ENCODE peak calls at places on chromosomes 1 and 21, in ten cellular contexts. One of them, this sample, is unnamed.

GRCh38 chr1:118991448-118991847 is 3.3 kb upstream of the TBX15 start:
- DNase-seq in progenitor cell of endocrine pancreas: no peak
- DNase-seq in nephron progenitor cell: no peak
- DNase-seq in dorsolateral prefrontal cortex: no peak
- DNase-seq in NCI-H345: no peak
- DNase-seq in 8988T: no peak
- DNase-seq in B cell: no peak
- DNase-seq in stimulated activated CD4-positive, alpha-beta T cell treated with anti-CD3 and anti-CD28 coated beads, Interleukin-1b, Interleukin-23, amount 100 ng/mL, for 4 hours: no peak
- DNase-seq in A673: no peak
- DNase-seq in iPS-NIHi11: peak
- DNase-seq in this sample: no peak

GRCh38 chr1:178702141-178702540 is 22.9 kb upstream of the RALGPS2 start:
- DNase-seq in 8988T: no peak
- DNase-seq in NCI-H345: no peak
- DNase-seq in progenitor cell of endocrine pancreas: no peak
- DNase-seq in dorsolateral prefrontal cortex: no peak
- DNase-seq in iPS-NIHi11: no peak
- DNase-seq in A673: peak
- DNase-seq in nephron progenitor cell: no peak
- DNase-seq in B cell: no peak
- DNase-seq in stimulated activated CD4-positive, alpha-beta T cell treated with anti-CD3 and anti-CD28 coated beads, Interleukin-1b, Interleukin-23, amount 100 ng/mL, for 4 hours: no peak
- DNase-seq in this sample: no peak

GRCh38 chr21:27423906-27424595 is 457.2 kb upstream of the ADAMTS5 start:
- DNase-seq in 8988T: no peak
- DNase-seq in NCI-H345: no peak
- DNase-seq in iPS-NIHi11: peak
- DNase-seq in progenitor cell of endocrine pancreas: no peak
- DNase-seq in nephron progenitor cell: no peak
- DNase-seq in stimulated activated CD4-positive, alpha-beta T cell treated with anti-CD3 and anti-CD28 coated beads, Interleukin-1b, Interleukin-23, amount 100 ng/mL, for 4 hours: no peak
- DNase-seq in dorsolateral prefrontal cortex: no peak
- DNase-seq in B cell: no peak
- DNase-seq in A673: no peak
- DNase-seq in this sample: no peak

GRCh38 chr1:204728045-204728444 is 42.5 kb upstream of the LRRN2 start:
- DNase-seq in B cell: no peak
- DNase-seq in nephron progenitor cell: no peak
- DNase-seq in A673: no peak
- DNase-seq in 8988T: no peak
- DNase-seq in dorsolateral prefrontal cortex: no peak
- DNase-seq in NCI-H345: no peak
- DNase-seq in progenitor cell of endocrine pancreas: no peak
- DNase-seq in iPS-NIHi11: no peak
- DNase-seq in stimulated activated CD4-positive, alpha-beta T cell treated with anti-CD3 and anti-CD28 coated beads, Interleukin-1b, Interleukin-23, amount 100 ng/mL, for 4 hours: no peak
- DNase-seq in this sample: no peak

GRCh38 chr1:33025180-33025569 is 11.5 kb downstream of the AK2 start:
- DNase-seq in nephron progenitor cell: no peak
- DNase-seq in A673: no peak
- DNase-seq in B cell: no peak
- DNase-seq in progenitor cell of endocrine pancreas: no peak
- DNase-seq in dorsolateral prefrontal cortex: no peak
- DNase-seq in NCI-H345: no peak
- DNase-seq in 8988T: no peak
- DNase-seq in stimulated activated CD4-positive, alpha-beta T cell treated with anti-CD3 and anti-CD28 coated beads, Interleukin-1b, Interleukin-23, amount 100 ng/mL, for 4 hours: no peak
- DNase-seq in iPS-NIHi11: no peak
- DNase-seq in this sample: no peak

GRCh38 chr1:230047114-230047865 is 19.7 kb upstream of the GALNT2 start:
- DNase-seq in progenitor cell of endocrine pancreas: no peak
- DNase-seq in dorsolateral prefrontal cortex: no peak
- DNase-seq in B cell: no peak
- DNase-seq in nephron progenitor cell: peak
- DNase-seq in A673: peak
- DNase-seq in NCI-H345: no peak
- DNase-seq in iPS-NIHi11: peak
- DNase-seq in stimulated activated CD4-positive, alpha-beta T cell treated with anti-CD3 and anti-CD28 coated beads, Interleukin-1b, Interleukin-23, amount 100 ng/mL, for 4 hours: no peak
- DNase-seq in 8988T: no peak
- DNase-seq in this sample: peak

GRCh38 chr1:202113690-202114300 is 8.9 kb upstream of the GPR37L1 start:
- DNase-seq in 8988T: no peak
- DNase-seq in A673: no peak
- DNase-seq in stimulated activated CD4-positive, alpha-beta T cell treated with anti-CD3 and anti-CD28 coated beads, Interleukin-1b, Interleukin-23, amount 100 ng/mL, for 4 hours: no peak
- DNase-seq in B cell: no peak
- DNase-seq in iPS-NIHi11: no peak
- DNase-seq in dorsolateral prefrontal cortex: no peak
- DNase-seq in NCI-H345: peak
- DNase-seq in nephron progenitor cell: no peak
- DNase-seq in progenitor cell of endocrine pancreas: no peak
- DNase-seq in this sample: no peak

GRCh38 chr1:54581621-54582035 is 33.6 kb downstream of the ACOT11 start:
- DNase-seq in NCI-H345: no peak
- DNase-seq in iPS-NIHi11: peak
- DNase-seq in A673: peak
- DNase-seq in 8988T: no peak
- DNase-seq in B cell: no peak
- DNase-seq in progenitor cell of endocrine pancreas: no peak
- DNase-seq in stimulated activated CD4-positive, alpha-beta T cell treated with anti-CD3 and anti-CD28 coated beads, Interleukin-1b, Interleukin-23, amount 100 ng/mL, for 4 hours: no peak
- DNase-seq in nephron progenitor cell: no peak
- DNase-seq in dorsolateral prefrontal cortex: peak
- DNase-seq in this sample: peak

GRCh38 chr21:44862869-44863685 is 10.4 kb downstream of the PTTG1IP start:
- DNase-seq in dorsolateral prefrontal cortex: no peak
- DNase-seq in B cell: no peak
- DNase-seq in 8988T: no peak
- DNase-seq in NCI-H345: no peak
- DNase-seq in progenitor cell of endocrine pancreas: no peak
- DNase-seq in iPS-NIHi11: no peak
- DNase-seq in nephron progenitor cell: no peak
- DNase-seq in A673: no peak
- DNase-seq in stimulated activated CD4-positive, alpha-beta T cell treated with anti-CD3 and anti-CD28 coated beads, Interleukin-1b, Interleukin-23, amount 100 ng/mL, for 4 hours: no peak
- DNase-seq in this sample: no peak

GRCh38 chr1:151309851-151310323 is 17.3 kb downstream of the PI4KB start:
- DNase-seq in iPS-NIHi11: peak
- DNase-seq in stimulated activated CD4-positive, alpha-beta T cell treated with anti-CD3 and anti-CD28 coated beads, Interleukin-1b, Interleukin-23, amount 100 ng/mL, for 4 hours: no peak
- DNase-seq in NCI-H345: no peak
- DNase-seq in A673: no peak
- DNase-seq in nephron progenitor cell: no peak
- DNase-seq in 8988T: no peak
- DNase-seq in B cell: no peak
- DNase-seq in dorsolateral prefrontal cortex: no peak
- DNase-seq in progenitor cell of endocrine pancreas: no peak
- DNase-seq in this sample: peak

GRCh38 chr1:29520571-29521437 is 284.5 kb downstream of the PTPRU start:
- DNase-seq in stimulated activated CD4-positive, alpha-beta T cell treated with anti-CD3 and anti-CD28 coated beads, Interleukin-1b, Interleukin-23, amount 100 ng/mL, for 4 hours: no peak
- DNase-seq in 8988T: no peak
- DNase-seq in NCI-H345: no peak
- DNase-seq in iPS-NIHi11: no peak
- DNase-seq in progenitor cell of endocrine pancreas: peak
- DNase-seq in nephron progenitor cell: no peak
- DNase-seq in dorsolateral prefrontal cortex: no peak
- DNase-seq in A673: no peak
- DNase-seq in B cell: no peak
- DNase-seq in this sample: peak

GRCh38 chr1:23978825-23979224 is 1.3 kb downstream of the SRSF10 start:
- DNase-seq in nephron progenitor cell: no peak
- DNase-seq in 8988T: no peak
- DNase-seq in progenitor cell of endocrine pancreas: no peak
- DNase-seq in B cell: no peak
- DNase-seq in NCI-H345: no peak
- DNase-seq in dorsolateral prefrontal cortex: no peak
- DNase-seq in iPS-NIHi11: no peak
- DNase-seq in A673: no peak
- DNase-seq in stimulated activated CD4-positive, alpha-beta T cell treated with anti-CD3 and anti-CD28 coated beads, Interleukin-1b, Interleukin-23, amount 100 ng/mL, for 4 hours: no peak
- DNase-seq in this sample: no peak

GRCh38 chr1:45926302-45926701 is 122.9 kb downstream of the MAST2 start:
- DNase-seq in 8988T: no peak
- DNase-seq in B cell: no peak
- DNase-seq in A673: no peak
- DNase-seq in dorsolateral prefrontal cortex: no peak
- DNase-seq in iPS-NIHi11: peak
- DNase-seq in NCI-H345: no peak
- DNase-seq in nephron progenitor cell: no peak
- DNase-seq in progenitor cell of endocrine pancreas: no peak
- DNase-seq in stimulated activated CD4-positive, alpha-beta T cell treated with anti-CD3 and anti-CD28 coated beads, Interleukin-1b, Interleukin-23, amount 100 ng/mL, for 4 hours: no peak
- DNase-seq in this sample: peak

GRCh38 chr1:94240822-94241221 is 3.4 kb upstream of the ARHGAP29 start:
- DNase-seq in A673: peak
- DNase-seq in 8988T: no peak
- DNase-seq in nephron progenitor cell: no peak
- DNase-seq in NCI-H345: peak
- DNase-seq in dorsolateral prefrontal cortex: no peak
- DNase-seq in B cell: no peak
- DNase-seq in iPS-NIHi11: no peak
- DNase-seq in stimulated activated CD4-positive, alpha-beta T cell treated with anti-CD3 and anti-CD28 coated beads, Interleukin-1b, Interleukin-23, amount 100 ng/mL, for 4 hours: no peak
- DNase-seq in progenitor cell of endocrine pancreas: no peak
- DNase-seq in this sample: peak

GRCh38 chr1:22051607-22052114 is 848 bp upstream of the CDC42 start:
- DNase-seq in B cell: no peak
- DNase-seq in iPS-NIHi11: no peak
- DNase-seq in dorsolateral prefrontal cortex: no peak
- DNase-seq in A673: no peak
- DNase-seq in nephron progenitor cell: no peak
- DNase-seq in 8988T: no peak
- DNase-seq in stimulated activated CD4-positive, alpha-beta T cell treated with anti-CD3 and anti-CD28 coated beads, Interleukin-1b, Interleukin-23, amount 100 ng/mL, for 4 hours: no peak
- DNase-seq in NCI-H345: no peak
- DNase-seq in progenitor cell of endocrine pancreas: no peak
- DNase-seq in this sample: no peak

GRCh38 chr1:172745014-172745413 is 86.1 kb downstream of the FASLG start:
- DNase-seq in nephron progenitor cell: peak
- DNase-seq in A673: peak
- DNase-seq in B cell: peak
- DNase-seq in progenitor cell of endocrine pancreas: no peak
- DNase-seq in 8988T: no peak
- DNase-seq in NCI-H345: peak
- DNase-seq in dorsolateral prefrontal cortex: no peak
- DNase-seq in stimulated activated CD4-positive, alpha-beta T cell treated with anti-CD3 and anti-CD28 coated beads, Interleukin-1b, Interleukin-23, amount 100 ng/mL, for 4 hours: peak
- DNase-seq in iPS-NIHi11: peak
- DNase-seq in this sample: peak

GRCh38 chr1:30375156-30375555 is 348.2 kb downstream of the MATN1 start:
- DNase-seq in 8988T: no peak
- DNase-seq in B cell: no peak
- DNase-seq in NCI-H345: no peak
- DNase-seq in dorsolateral prefrontal cortex: no peak
- DNase-seq in A673: no peak
- DNase-seq in stimulated activated CD4-positive, alpha-beta T cell treated with anti-CD3 and anti-CD28 coated beads, Interleukin-1b, Interleukin-23, amount 100 ng/mL, for 4 hours: no peak
- DNase-seq in progenitor cell of endocrine pancreas: no peak
- DNase-seq in iPS-NIHi11: no peak
- DNase-seq in nephron progenitor cell: no peak
- DNase-seq in this sample: no peak

GRCh38 chr1:228835456-228835855 is 100.2 kb downstream of the RHOU start:
- DNase-seq in progenitor cell of endocrine pancreas: no peak
- DNase-seq in NCI-H345: no peak
- DNase-seq in stimulated activated CD4-positive, alpha-beta T cell treated with anti-CD3 and anti-CD28 coated beads, Interleukin-1b, Interleukin-23, amount 100 ng/mL, for 4 hours: no peak
- DNase-seq in nephron progenitor cell: no peak
- DNase-seq in A673: no peak
- DNase-seq in dorsolateral prefrontal cortex: no peak
- DNase-seq in 8988T: no peak
- DNase-seq in B cell: no peak
- DNase-seq in iPS-NIHi11: no peak
- DNase-seq in this sample: no peak

GRCh38 chr1:72649974-72650373 is 367.6 kb upstream of the NEGR1 start:
- DNase-seq in A673: no peak
- DNase-seq in progenitor cell of endocrine pancreas: no peak
- DNase-seq in 8988T: no peak
- DNase-seq in iPS-NIHi11: no peak
- DNase-seq in dorsolateral prefrontal cortex: no peak
- DNase-seq in NCI-H345: no peak
- DNase-seq in nephron progenitor cell: no peak
- DNase-seq in stimulated activated CD4-positive, alpha-beta T cell treated with anti-CD3 and anti-CD28 coated beads, Interleukin-1b, Interleukin-23, amount 100 ng/mL, for 4 hours: no peak
- DNase-seq in B cell: no peak
- DNase-seq in this sample: no peak

GRCh38 chr1:201310251-201310985 is 27.1 kb downstream of the PKP1 start:
- DNase-seq in dorsolateral prefrontal cortex: no peak
- DNase-seq in stimulated activated CD4-positive, alpha-beta T cell treated with anti-CD3 and anti-CD28 coated beads, Interleukin-1b, Interleukin-23, amount 100 ng/mL, for 4 hours: no peak
- DNase-seq in NCI-H345: no peak
- DNase-seq in B cell: no peak
- DNase-seq in 8988T: no peak
- DNase-seq in progenitor cell of endocrine pancreas: no peak
- DNase-seq in A673: no peak
- DNase-seq in iPS-NIHi11: no peak
- DNase-seq in nephron progenitor cell: no peak
- DNase-seq in this sample: no peak

GRCh38 chr1:239555350-239555749 is 169.0 kb downstream of the CHRM3 start:
- DNase-seq in NCI-H345: no peak
- DNase-seq in nephron progenitor cell: peak
- DNase-seq in dorsolateral prefrontal cortex: no peak
- DNase-seq in B cell: no peak
- DNase-seq in A673: no peak
- DNase-seq in iPS-NIHi11: no peak
- DNase-seq in 8988T: no peak
- DNase-seq in stimulated activated CD4-positive, alpha-beta T cell treated with anti-CD3 and anti-CD28 coated beads, Interleukin-1b, Interleukin-23, amount 100 ng/mL, for 4 hours: no peak
- DNase-seq in progenitor cell of endocrine pancreas: no peak
- DNase-seq in this sample: no peak

GRCh38 chr21:33406493-33406892 is 3.3 kb downstream of the IFNGR2 start:
- DNase-seq in dorsolateral prefrontal cortex: no peak
- DNase-seq in 8988T: no peak
- DNase-seq in stimulated activated CD4-positive, alpha-beta T cell treated with anti-CD3 and anti-CD28 coated beads, Interleukin-1b, Interleukin-23, amount 100 ng/mL, for 4 hours: no peak
- DNase-seq in B cell: no peak
- DNase-seq in A673: no peak
- DNase-seq in iPS-NIHi11: no peak
- DNase-seq in NCI-H345: no peak
- DNase-seq in nephron progenitor cell: no peak
- DNase-seq in progenitor cell of endocrine pancreas: no peak
- DNase-seq in this sample: no peak

GRCh38 chr1:204076891-204077290 is 4.0 kb downstream of the SOX13 start:
- DNase-seq in iPS-NIHi11: no peak
- DNase-seq in nephron progenitor cell: no peak
- DNase-seq in B cell: no peak
- DNase-seq in progenitor cell of endocrine pancreas: no peak
- DNase-seq in 8988T: no peak
- DNase-seq in dorsolateral prefrontal cortex: no peak
- DNase-seq in stimulated activated CD4-positive, alpha-beta T cell treated with anti-CD3 and anti-CD28 coated beads, Interleukin-1b, Interleukin-23, amount 100 ng/mL, for 4 hours: no peak
- DNase-seq in NCI-H345: no peak
- DNase-seq in A673: no peak
- DNase-seq in this sample: no peak

This sample was measured in NCI-H82.